ENCODE peak calls at places on chromosome 17, in nine cellular contexts. F is sigmoid colon, N is fibroblast of lung, W is ovary, A is heart right ventricle, E is thoracic aorta, O is lower lobe of right lung, S is kidney, D is BE2C. J is an unnamed sample.

GRCh38 chr17:35801583-35802224 is 6.3 kb upstream of the MMP28 start:
- DNase-seq in F (peak; percentile 98), N (peak; percentile 55), W (peak; percentile 44), A (peak; percentile 78), E (no peak), O (peak; percentile 78), S (peak; percentile 82), D (peak; percentile 96), J (peak; percentile 81)

GRCh38 chr17:80187493-80187892 is 17.7 kb downstream of the CARD14 start:
- DNase-seq in F (peak; percentile 83), N (peak; percentile 38), W (peak; percentile 71), A (peak; percentile 72), E (no peak), O (peak; percentile 65), S (peak; percentile 87), D (no peak), J (peak; percentile 69)

GRCh38 chr17:44956076-44956475 is 8.5 kb upstream of the KIF18B start:
- DNase-seq in F (peak; percentile 15), N (no peak), W (no peak), A (no peak), E (no peak), O (peak; percentile 2), S (peak; percentile 16), D (no peak), J (no peak)

GRCh38 chr17:51260960-51261958 is 913 bp downstream of the UTP18 start:
- DNase-seq in F (peak; percentile 80), N (no peak), W (peak; percentile 84), A (peak; percentile 46), E (no peak), O (peak; percentile 81), S (peak; percentile 92), D (peak; percentile 81), J (peak; percentile 87)

GRCh38 chr17:33389506-33390141 is 96.5 kb upstream of the ASIC2 start:
- DNase-seq in F (no peak), N (no peak), W (no peak), A (no peak), E (no peak), O (no peak), S (no peak), D (no peak), J (no peak)

GRCh38 chr17:64574646-64575045 is 67.9 kb downstream of the CEP95 start:
- DNase-seq in F (no peak), N (peak; percentile 12), W (no peak), A (no peak), E (no peak), O (no peak), S (no peak), D (no peak), J (no peak)

GRCh38 chr17:82202981-82203380 is 9.7 kb downstream of the CCDC57 start:
- DNase-seq in F (no peak), N (no peak), W (no peak), A (no peak), E (no peak), O (no peak), S (no peak), D (no peak), J (no peak)

GRCh38 chr17:28532063-28532960 is 20.1 kb downstream of the UNC119 start:
- DNase-seq in F (no peak), N (no peak), W (no peak), A (no peak), E (no peak), O (no peak), S (no peak), D (no peak), J (no peak)

GRCh38 chr17:77499699-77500435 is 359.1 kb downstream of the SEC14L1 start:
- DNase-seq in F (peak; percentile 56), N (no peak), W (no peak), A (no peak), E (no peak), O (no peak), S (peak; percentile 70), D (no peak), J (no peak)

GRCh38 chr17:74605361-74605760 is 13.3 kb upstream of the CD300LD start:
- DNase-seq in F (peak; percentile 94), N (peak; percentile 31), W (peak; percentile 62), A (peak; percentile 30), E (no peak), O (no peak), S (no peak), D (peak; percentile 60), J (no peak)

GRCh38 chr17:35627417-35627816 is 40.3 kb downstream of the AP2B1 start:
- DNase-seq in F (no peak), N (no peak), W (no peak), A (no peak), E (no peak), O (no peak), S (no peak), D (no peak), J (no peak)

GRCh38 chr17:47276868-47277267 is 23.2 kb downstream of the ITGB3 start:
- DNase-seq in F (peak; percentile 94), N (peak; percentile 90), W (peak; percentile 71), A (peak; percentile 88), E (no peak), O (no peak), S (peak; percentile 84), D (peak; percentile 65), J (peak; percentile 54)

GRCh38 chr17:56830726-56831363 is 2.9 kb downstream of the C17orf67 start:
- DNase-seq in F (no peak), N (no peak), W (no peak), A (no peak), E (no peak), O (no peak), S (no peak), D (no peak), J (no peak)

GRCh38 chr17:72861811-72862210 is 230.7 kb downstream of the SLC39A11 start:
- DNase-seq in F (no peak), N (no peak), W (no peak), A (no peak), E (no peak), O (no peak), S (no peak), D (no peak), J (no peak)

DNA sequence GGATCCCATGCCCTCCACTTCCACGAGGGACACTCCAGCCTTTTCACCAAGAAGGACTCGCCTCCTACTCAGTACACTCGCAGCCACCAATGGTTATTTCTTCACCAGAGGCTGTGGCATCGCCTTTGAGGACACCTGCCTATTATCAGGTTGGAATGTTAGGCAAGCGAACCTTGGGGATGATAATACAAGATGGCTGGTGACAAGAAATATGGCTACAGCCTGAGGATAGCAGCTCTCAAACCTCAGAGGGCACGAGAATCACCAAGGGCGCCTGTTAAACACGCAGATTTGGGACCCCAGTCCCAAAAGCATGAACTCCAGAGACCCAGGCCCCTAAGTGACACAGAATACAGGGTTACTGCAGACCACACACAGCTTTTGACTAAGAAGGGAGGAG is 58.1 kb downstream of the CYTH1 start:
- DNase-seq in F (no peak), N (no peak), W (no peak), A (no peak), E (no peak), O (no peak), S (no peak), D (no peak), J (no peak)
- H3K4me1 ChIP-seq in F (peaks cover 60% of the 10 kb centered on the region), N (peaks cover 2% of the 10 kb centered on the region), W (peaks cover 10% of the 10 kb centered on the region), A (peaks cover 53% of the 10 kb centered on the region), E (peaks cover 35% of the 10 kb centered on the region), O (peaks cover 74% of the 10 kb centered on the region), S (peaks cover 32% of the 10 kb centered on the region), D (peaks cover 18% of the 10 kb centered on the region), J (peaks cover 60% of the 10 kb centered on the region)

GRCh38 chr17:19447085-19447583 is 36.1 kb downstream of the RNF112 start:
- DNase-seq in F (peak; percentile 90), N (peak; percentile 83), W (peak; percentile 56), A (peak; percentile 82), E (peak; percentile 58), O (no peak), S (no peak), D (peak; percentile 59), J (no peak)

GRCh38 chr17:19440421-19440820 is 29.4 kb downstream of the RNF112 start:
- DNase-seq in F (no peak), N (no peak), W (no peak), A (no peak), E (no peak), O (no peak), S (no peak), D (no peak), J (no peak)

GRCh38 chr17:19445105-19445504 is 34.1 kb downstream of the RNF112 start:
- DNase-seq in F (no peak), N (no peak), W (no peak), A (no peak), E (no peak), O (no peak), S (no peak), D (no peak), J (no peak)

GRCh38 chr17:19448341-19449268 is 37.6 kb downstream of the RNF112 start:
- DNase-seq in F (peak; percentile 86), N (peak; percentile 99), W (no peak), A (no peak), E (peak; percentile 38), O (no peak), S (no peak), D (no peak), J (no peak)

DNA sequence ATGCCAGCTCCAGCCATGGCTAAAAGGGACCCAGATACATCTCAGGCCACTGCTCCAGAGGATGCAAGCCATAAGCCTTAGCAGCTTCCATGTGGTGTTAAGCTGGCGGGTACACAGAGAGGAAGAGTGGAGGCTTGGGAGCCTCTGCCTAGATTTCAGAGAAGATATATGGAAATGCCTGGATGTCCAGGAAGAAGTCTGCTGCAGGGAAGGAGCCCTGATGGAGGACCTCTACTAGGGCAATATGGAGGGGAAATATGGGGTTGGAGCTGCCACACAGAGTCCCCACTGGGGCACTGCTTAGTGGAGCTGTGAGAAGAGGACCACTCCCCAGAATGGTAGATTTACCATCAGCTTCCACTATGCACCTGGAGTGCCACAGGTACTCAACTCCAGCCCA is 32.1 kb downstream of the RNF112 start:
- DNase-seq in F (no peak), N (no peak), W (no peak), A (no peak), E (no peak), O (no peak), S (no peak), D (no peak), J (no peak)
- H3K4me3 ChIP-seq in F (no peak overlapping the region), N (no peak overlapping the region), W (no peak overlapping the region), A (no peak overlapping the region), E (no peak overlapping the region), O (no peak overlapping the region), S (no peak overlapping the region), D (no peak overlapping the region), J (no peak overlapping the region)

GRCh38 chr17:45977506-45977824 is 21.6 kb upstream of the STH start:
- DNase-seq in F (no peak), N (no peak), W (no peak), A (no peak), E (no peak), O (no peak), S (no peak), D (no peak), J (no peak)
- TF ChIP-seq CTCF in F (no peak), N (no peak), W (no peak), A (no peak), E (no peak), O (no peak), S (no peak), D (no peak), J (no peak)

DNA sequence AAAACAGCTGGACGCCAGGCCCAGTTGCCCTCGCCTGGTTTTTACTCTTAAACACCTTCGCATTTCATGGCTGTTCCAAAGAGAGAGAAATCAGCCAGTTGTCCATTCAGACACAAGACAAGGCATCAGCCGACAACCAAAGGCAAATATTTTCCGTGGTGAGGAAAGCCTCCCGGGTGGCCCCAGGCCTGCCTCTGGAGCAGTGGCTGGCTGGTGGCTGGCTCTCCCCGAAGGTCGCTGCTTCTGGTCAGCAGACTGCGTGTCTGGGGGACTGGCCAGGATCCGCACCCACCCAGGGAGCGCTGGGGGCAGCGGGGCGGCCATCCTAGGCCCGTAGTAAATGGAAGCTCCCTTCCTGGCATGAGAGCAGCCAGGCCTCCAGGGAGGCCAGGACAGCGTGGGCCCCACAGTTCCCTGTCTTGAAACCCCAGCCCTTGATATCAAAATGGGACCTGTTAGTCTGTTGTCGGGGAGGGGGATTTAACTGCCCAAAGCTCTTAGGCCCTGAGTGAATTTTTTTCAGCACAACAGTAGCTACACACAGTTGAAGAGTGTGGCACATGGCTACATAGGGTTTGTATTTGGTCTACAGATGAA is 57.7 kb downstream of the SREBF1 start:
- DNase-seq in F (no peak), N (no peak), W (peak; percentile 66), A (peak; percentile 47), E (no peak), O (no peak), S (peak; percentile 84), D (no peak), J (no peak)
- H3K4me1 ChIP-seq in F (peaks cover 90% of the 10 kb centered on the region), N (peaks cover 10% of the 10 kb centered on the region), W (peaks cover 25% of the 10 kb centered on the region), A (peaks cover 43% of the 10 kb centered on the region), E (peaks cover 46% of the 10 kb centered on the region), O (peaks cover 66% of the 10 kb centered on the region), S (peaks cover 11% of the 10 kb centered on the region), D (peaks cover 12% of the 10 kb centered on the region), J (peaks cover 26% of the 10 kb centered on the region)

J was measured in mucosa of descending colon.